ENCODE peak calls at places on chromosome 14, in five cellular contexts. One of them, this sample, is unnamed.

GRCh38 chr14:85444685-85445084 is 85.3 kb upstream of the FLRT2 start:
- DNase-seq in fibroblast of the aortic adventitia: peak; percentile 49
- DNase-seq in progenitor cell of endocrine pancreas: no peak
- DNase-seq in NCI-H1436: peak; percentile 58
- DNase-seq in endothelial cell: no peak
- DNase-seq in this sample: peak; percentile 44

GRCh38 chr14:36856095-36856878 is 194.6 kb downstream of the PAX9 start:
- DNase-seq in fibroblast of the aortic adventitia: no peak
- DNase-seq in progenitor cell of endocrine pancreas: no peak
- DNase-seq in endothelial cell: no peak
- DNase-seq in NCI-H1436: no peak
- DNase-seq in this sample: no peak

GRCh38 chr14:68942281-68943035 is 36.6 kb downstream of the ACTN1 start:
- DNase-seq in NCI-H1436: no peak
- DNase-seq in progenitor cell of endocrine pancreas: no peak
- DNase-seq in endothelial cell: no peak
- DNase-seq in fibroblast of the aortic adventitia: no peak
- DNase-seq in this sample: no peak

GRCh38 chr14:94677239-94677612 is 65.0 kb downstream of the SERPINA3 start:
- DNase-seq in endothelial cell: no peak
- DNase-seq in progenitor cell of endocrine pancreas: no peak
- DNase-seq in fibroblast of the aortic adventitia: no peak
- DNase-seq in NCI-H1436: no peak
- DNase-seq in this sample: no peak

GRCh38 chr14:54132485-54132884 is 175.9 kb upstream of the BMP4 start:
- DNase-seq in fibroblast of the aortic adventitia: no peak
- DNase-seq in endothelial cell: no peak
- DNase-seq in NCI-H1436: no peak
- DNase-seq in progenitor cell of endocrine pancreas: no peak
- DNase-seq in this sample: no peak

GRCh38 chr14:55118761-55119160 is 10.3 kb upstream of the LGALS3 start:
- DNase-seq in fibroblast of the aortic adventitia: no peak
- DNase-seq in endothelial cell: no peak
- DNase-seq in progenitor cell of endocrine pancreas: no peak
- DNase-seq in NCI-H1436: no peak
- DNase-seq in this sample: no peak

GRCh38 chr14:28765907-28766504 is 581 bp upstream of the FOXG1 start:
- DNase-seq in progenitor cell of endocrine pancreas: no peak
- DNase-seq in endothelial cell: peak; percentile 44
- DNase-seq in NCI-H1436: no peak
- DNase-seq in fibroblast of the aortic adventitia: no peak
- DNase-seq in this sample: no peak

GRCh38 chr14:53472306-53472705 is 319.2 kb upstream of the DDHD1 start:
- DNase-seq in endothelial cell: no peak
- DNase-seq in NCI-H1436: no peak
- DNase-seq in fibroblast of the aortic adventitia: no peak
- DNase-seq in progenitor cell of endocrine pancreas: no peak
- DNase-seq in this sample: no peak

GRCh38 chr14:99312106-99312505 is 40.1 kb upstream of the BCL11B start:
- DNase-seq in progenitor cell of endocrine pancreas: no peak
- DNase-seq in endothelial cell: no peak
- DNase-seq in NCI-H1436: no peak
- DNase-seq in fibroblast of the aortic adventitia: no peak
- DNase-seq in this sample: no peak